ENCODE peak calls at places on chromosomes 7 and 10, in five cellular contexts. D is IMR-90, H is mesenchymal stem cell, P is mesendoderm, E is H1. W is an unnamed sample.

GRCh38 chr10:9781681-9782080 is 1236.0 kb upstream of the CELF2 start:
- DNase-seq in E (no peak), P (peak; percentile 12), H (no peak), D (peak; percentile 65), W (no peak)

GRCh38 chr10:30581779-30582380 is 47.7 kb downstream of the LYZL2 start:
- DNase-seq in E (no peak), H (peak; percentile 47), P (peak; percentile 57), D (peak; percentile 54), W (peak; percentile 41)

GRCh38 chr7:19110026-19110777 is 7.2 kb downstream of the TWIST1 start:
- DNase-seq in E (no peak), D (no peak), H (no peak), P (peak; percentile 39), W (peak; percentile 35)

GRCh38 chr7:77258014-77258413 is 58.4 kb upstream of the FGL2 start:
- DNase-seq in E (no peak), H (peak; percentile 47), D (peak; percentile 78), P (no peak), W (no peak)

GRCh38 chr10:121654021-121654545 is 55.8 kb upstream of the FGFR2 start:
- DNase-seq in P (no peak), D (no peak), H (no peak), E (no peak), W (no peak)

GRCh38 chr7:46391215-46391614 is 470.1 kb upstream of the IGFBP3 start:
- DNase-seq in E (no peak), H (peak; percentile 77), D (peak; percentile 2), P (peak; percentile 29), W (no peak)

GRCh38 chr7:97844036-97844435 is 28.2 kb downstream of the ASNS start:
- DNase-seq in H (no peak), D (peak; percentile 4), E (no peak), P (no peak), W (no peak)

GRCh38 chr10:126011995-126012394 is 115.6 kb downstream of the FANK1 start:
- DNase-seq in P (no peak), H (no peak), E (no peak), D (no peak), W (no peak)

GRCh38 chr10:101263146-101263837 is 34.0 kb upstream of the LBX1 start:
- DNase-seq in P (no peak), D (no peak), E (no peak), H (no peak), W (no peak)

GRCh38 chr7:42930889-42931288 is 1.1 kb downstream of the PSMA2 start:
- DNase-seq in E (no peak), H (peak; percentile 22), D (peak; percentile 29), P (no peak), W (no peak)

GRCh38 chr7:120732256-120732655 is 125.7 kb downstream of the TSPAN12 start:
- DNase-seq in P (no peak), H (no peak), D (peak; percentile 51), E (no peak), W (no peak)

GRCh38 chr10:74827694-74828093 is 1.3 kb downstream of the KAT6B start:
- DNase-seq in D (no peak), E (no peak), H (no peak), P (no peak), W (no peak)

GRCh38 chr10:93073539-93074136 is at the start of gene CYP26A1:
- DNase-seq in E (peak; percentile 81), P (peak; percentile 87), H (no peak), D (no peak), W (no peak)

GRCh38 chr10:124688889-124689670 is 55.1 kb downstream of the FAM53B start:
- DNase-seq in E (no peak), D (no peak), P (peak; percentile 86), H (no peak), W (no peak)

GRCh38 chr10:6543431-6544005 is 36.6 kb downstream of the PRKCQ start:
- DNase-seq in H (no peak), P (no peak), D (no peak), E (no peak), W (no peak)

GRCh38 chr10:70910486-70911350 is 22.4 kb upstream of the PCBD1 start:
- DNase-seq in H (no peak), E (no peak), P (no peak), D (no peak), W (no peak)

GRCh38 chr10:33695536-33695935 is 361.1 kb upstream of the NRP1 start:
- DNase-seq in H (no peak), P (no peak), E (no peak), D (no peak), W (no peak)

GRCh38 chr7:22730921-22731654 is 4.1 kb downstream of the IL6 start:
- DNase-seq in H (peak; percentile 84), D (peak; percentile 76), P (no peak), E (no peak), W (no peak)

GRCh38 chr7:121305109-121305508 is 23.7 kb upstream of the WNT16 start:
- DNase-seq in H (no peak), D (peak; percentile 50), E (no peak), P (peak; percentile 60), W (no peak)

GRCh38 chr7:56175086-56175760 is 59.0 kb upstream of the NUPR2 start:
- DNase-seq in P (no peak), E (no peak), D (no peak), H (no peak), W (no peak)

GRCh38 chr7:157032128-157032527 is 21.7 kb upstream of the MNX1 start:
- DNase-seq in H (no peak), P (no peak), E (no peak), D (no peak), W (no peak)

GRCh38 chr7:41880107-41880506 is 177.2 kb upstream of the INHBA start:
- DNase-seq in E (no peak), D (peak; percentile 92), P (peak; percentile 41), H (peak; percentile 70), W (no peak)

GRCh38 chr7:73870041-73870492 is 9.1 kb downstream of the TMEM270 start:
- DNase-seq in H (no peak), D (no peak), P (no peak), E (peak; percentile 62), W (no peak)

GRCh38 chr10:101444058-101444457 is 90.1 kb downstream of the BTRC start:
- DNase-seq in E (no peak), H (peak; percentile 18), P (peak; percentile 14), D (peak; percentile 17), W (no peak)

GRCh38 chr10:5442056-5442989 is 30.0 kb downstream of the NET1 start:
- DNase-seq in P (peak; percentile 39), D (peak; percentile 55), H (peak; percentile 69), E (no peak), W (no peak)

GRCh38 chr10:77970869-77971803 is 44.6 kb upstream of the DLG5 start:
- DNase-seq in H (peak; percentile 98), E (no peak), P (peak; percentile 95), D (peak; percentile 98), W (peak; percentile 14)

GRCh38 chr7:4430227-4430626 is 251.9 kb upstream of the FOXK1 start:
- DNase-seq in H (no peak), E (no peak), P (no peak), D (no peak), W (no peak)

GRCh38 chr10:125457406-125457805 is 225.6 kb downstream of the TEX36 start:
- DNase-seq in P (no peak), H (no peak), D (no peak), E (no peak), W (no peak)

GRCh38 chr7:2460188-2460587 is 16.0 kb downstream of the GRIFIN start:
- DNase-seq in H (no peak), E (no peak), P (no peak), D (no peak), W (no peak)
- H2BK15ac ChIP-seq in H (no peak overlapping the region), E (no peak overlapping the region), P (no peak overlapping the region), D (no peak overlapping the region), W (peak overlapping the region; percentile 67)

DNA sequence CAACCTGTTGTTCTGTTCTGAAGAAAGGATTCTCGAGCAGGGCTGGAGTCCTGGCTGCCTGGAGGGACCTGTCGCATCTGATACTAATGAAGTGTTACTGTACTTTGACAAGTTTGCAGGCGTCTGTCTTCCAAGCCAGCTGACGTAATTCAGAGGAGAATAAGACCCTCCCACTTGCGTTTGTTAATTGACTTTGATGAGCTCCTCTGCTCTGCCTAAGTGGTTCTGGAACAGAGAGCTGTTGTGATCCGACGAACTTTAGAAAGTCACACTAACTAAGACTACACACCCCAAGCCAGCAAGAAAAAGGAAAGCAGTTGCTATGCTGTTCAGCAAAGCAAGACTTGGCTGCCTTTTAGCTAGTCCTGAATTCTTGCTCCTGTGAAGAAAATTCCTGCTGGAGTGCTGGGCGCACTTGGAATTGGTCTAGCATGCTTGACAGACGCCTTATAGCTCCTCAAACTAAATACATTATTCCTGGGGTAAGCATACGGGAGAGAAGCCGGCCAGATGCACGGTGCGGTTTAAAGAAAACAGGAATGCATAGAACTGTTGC is 200.3 kb downstream of the CACNB2 start:
- DNase-seq in P (peak; percentile 61), D (peak; percentile 45), E (no peak), H (no peak), W (no peak)
- H3K4me3 ChIP-seq in P (no peak overlapping the region), D (peak overlapping the region; percentile 51), E (no peak overlapping the region), H (no peak overlapping the region), W (no peak overlapping the region)

GRCh38 chr10:44991571-44991970 is 9.2 kb upstream of the ZNF22 start:
- DNase-seq in D (no peak), E (no peak), H (no peak), P (no peak), W (no peak)
- H2BK15ac ChIP-seq in D (peak overlapping the region; percentile 97), E (no peak overlapping the region), H (no peak overlapping the region), P (no peak overlapping the region), W (no peak overlapping the region)

DNA sequence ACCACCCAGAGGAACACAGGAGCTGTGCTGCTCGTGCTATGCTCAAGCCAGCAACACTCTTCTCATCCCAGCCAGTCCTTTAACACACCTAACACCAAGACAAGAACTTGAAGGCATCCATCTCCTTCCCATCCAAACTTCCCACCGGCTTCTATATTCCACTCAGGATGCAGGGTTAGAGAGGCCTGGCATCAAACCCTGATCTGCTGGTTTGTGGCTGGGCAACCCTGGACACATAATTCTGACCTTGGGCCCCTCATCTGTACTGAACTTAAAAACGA is 5.6 kb upstream of the MYO1G start:
- DNase-seq in P (no peak), E (no peak), D (no peak), H (no peak), W (no peak)
- H3K4me3 ChIP-seq in P (no peak overlapping the region), E (peak overlapping the region; percentile 96), D (no peak overlapping the region), H (no peak overlapping the region), W (no peak overlapping the region)

DNA sequence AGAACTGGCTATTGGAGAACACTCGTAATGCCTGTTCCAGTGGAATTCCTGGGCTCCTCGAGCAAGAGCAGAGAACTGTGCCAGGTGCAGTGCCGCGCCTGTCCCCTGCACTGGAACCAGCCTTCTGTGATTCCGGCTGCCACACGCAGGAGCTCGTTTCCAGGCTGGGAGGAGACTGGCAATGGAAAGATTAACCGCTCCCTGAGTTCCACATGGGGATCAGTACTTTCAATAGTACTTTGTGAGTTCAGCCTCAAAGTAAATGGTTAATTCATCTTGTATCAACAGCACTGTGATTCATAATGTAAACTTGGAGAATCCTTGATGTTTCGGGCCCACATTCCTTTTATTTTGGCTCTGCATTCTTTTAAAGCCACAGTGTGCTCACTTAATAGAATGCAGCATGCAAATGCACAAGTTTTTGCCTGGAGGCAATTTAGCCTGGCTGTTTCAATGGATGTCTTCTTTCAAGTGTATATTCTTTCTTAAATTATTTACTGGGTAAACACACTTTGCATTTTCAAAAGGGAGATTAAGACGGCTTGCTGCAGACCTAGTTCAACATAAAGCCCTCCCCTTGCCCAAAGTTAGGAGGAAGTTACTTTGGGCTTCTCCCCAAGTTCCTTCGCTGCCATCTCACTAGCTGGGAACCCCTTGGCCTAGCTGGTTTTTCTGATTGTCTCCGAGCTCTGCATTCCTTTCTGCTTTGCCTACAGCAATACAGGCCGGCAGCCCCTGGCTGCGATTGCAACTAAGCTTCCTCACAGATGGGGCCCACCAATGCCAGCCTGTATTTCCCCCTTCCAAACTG is 138.1 kb upstream of the TCF7L2 start:
- DNase-seq in P (peak; percentile 94), E (peak; percentile 67), D (peak; percentile 94), H (peak; percentile 90), W (no peak)
- H2BK15ac ChIP-seq in P (no peak overlapping the region), E (no peak overlapping the region), D (peak overlapping the region; percentile 63), H (no peak overlapping the region), W (no peak overlapping the region)

GRCh38 chr10:95755511-95756004 is 405 bp upstream of the ENTPD1 start:
- DNase-seq in H (peak; percentile 53), P (peak; percentile 77), D (no peak), E (no peak), W (no peak)
- H3K4me3 ChIP-seq in H (no peak overlapping the region), P (peak overlapping the region; percentile 10), D (no peak overlapping the region), E (peak overlapping the region; percentile 37), W (no peak overlapping the region)